ENCODE peak calls at places on chromosome X, in five cellular contexts. One of them, this sample, is unnamed. For H3K4me1, the result is how much of the 10 kb centered on the place peaks cover.

GRCh38 chrX:41236629-41237028 is 97.3 kb upstream of the DDX3X start:
- DNase-seq in fibroblast of lung: no peak
- DNase-seq in breast epithelium: no peak
- DNase-seq in PC-3: no peak
- DNase-seq in cardiac muscle cell: no peak
- DNase-seq in this sample: no peak

GRCh38 chrX:135572436-135572835 is 52.0 kb downstream of the INTS6L start:
- DNase-seq in PC-3: no peak
- DNase-seq in cardiac muscle cell: peak
- DNase-seq in fibroblast of lung: peak
- DNase-seq in breast epithelium: no peak
- DNase-seq in this sample: no peak

GRCh38 chrX:22249371-22249770 is 23.3 kb upstream of the CBLL2 start:
- DNase-seq in PC-3: no peak
- DNase-seq in cardiac muscle cell: no peak
- DNase-seq in fibroblast of lung: no peak
- DNase-seq in breast epithelium: no peak
- DNase-seq in this sample: no peak

GRCh38 chrX:132209527-132209926 is 9.7 kb downstream of the RAP2C start:
- DNase-seq in cardiac muscle cell: peak
- DNase-seq in fibroblast of lung: peak
- DNase-seq in breast epithelium: no peak
- DNase-seq in PC-3: no peak
- DNase-seq in this sample: no peak

GRCh38 chrX:36334508-36335015 is 415.0 kb downstream of the CFAP47 start:
- DNase-seq in cardiac muscle cell: no peak
- DNase-seq in fibroblast of lung: no peak
- DNase-seq in PC-3: peak
- DNase-seq in breast epithelium: no peak
- DNase-seq in this sample: no peak

GRCh38 chrX:130097507-130098201 is 12.6 kb downstream of the ELF4 start:
- DNase-seq in breast epithelium: no peak
- DNase-seq in PC-3: no peak
- DNase-seq in cardiac muscle cell: no peak
- DNase-seq in fibroblast of lung: no peak
- DNase-seq in this sample: no peak

GRCh38 chrX:19334945-19335626 is 8.6 kb upstream of the PDHA1 start:
- DNase-seq in breast epithelium: no peak
- DNase-seq in PC-3: peak
- DNase-seq in fibroblast of lung: peak
- DNase-seq in cardiac muscle cell: peak
- DNase-seq in this sample: no peak

GRCh38 chrX:107117993-107118321 is 665 bp downstream of the RBM41 start:
- DNase-seq in breast epithelium: no peak
- DNase-seq in fibroblast of lung: peak
- DNase-seq in cardiac muscle cell: peak
- DNase-seq in PC-3: no peak
- DNase-seq in this sample: no peak

GRCh38 chrX:20322887-20323286 is 56.2 kb upstream of the RPS6KA3 start:
- DNase-seq in PC-3: no peak
- DNase-seq in cardiac muscle cell: no peak
- DNase-seq in fibroblast of lung: no peak
- DNase-seq in breast epithelium: no peak
- DNase-seq in this sample: no peak

GRCh38 chrX:82813671-82814078 is 694.4 kb upstream of the POU3F4 start:
- DNase-seq in fibroblast of lung: peak
- DNase-seq in PC-3: peak
- DNase-seq in breast epithelium: no peak
- DNase-seq in cardiac muscle cell: peak
- DNase-seq in this sample: no peak

GRCh38 chrX:53048169-53049126 is at the start of gene GPR173:
- DNase-seq in breast epithelium: no peak
- DNase-seq in PC-3: peak
- DNase-seq in cardiac muscle cell: peak
- DNase-seq in fibroblast of lung: peak
- DNase-seq in this sample: no peak

GRCh38 chrX:38351346-38351745 is 1.1 kb upstream of the OTC start:
- DNase-seq in breast epithelium: no peak
- DNase-seq in PC-3: no peak
- DNase-seq in cardiac muscle cell: no peak
- DNase-seq in fibroblast of lung: no peak
- DNase-seq in this sample: no peak

GRCh38 chrX:11558972-11559371 is 106.7 kb downstream of the ARHGAP6 start:
- DNase-seq in fibroblast of lung: no peak
- DNase-seq in cardiac muscle cell: no peak
- DNase-seq in PC-3: peak
- DNase-seq in breast epithelium: no peak
- DNase-seq in this sample: no peak

GRCh38 chrX:22025751-22026150 is 6.4 kb upstream of the PHEX start:
- DNase-seq in fibroblast of lung: no peak
- DNase-seq in cardiac muscle cell: peak
- DNase-seq in PC-3: no peak
- DNase-seq in breast epithelium: no peak
- DNase-seq in this sample: no peak

GRCh38 chrX:137043736-137044135 is 9.9 kb upstream of the GPR101 start:
- DNase-seq in cardiac muscle cell: no peak
- DNase-seq in breast epithelium: no peak
- DNase-seq in PC-3: no peak
- DNase-seq in fibroblast of lung: no peak
- DNase-seq in this sample: no peak

GRCh38 chrX:19842542-19842941 is 44.9 kb downstream of the SH3KBP1 start:
- DNase-seq in fibroblast of lung: no peak
- DNase-seq in PC-3: no peak
- DNase-seq in breast epithelium: no peak
- DNase-seq in cardiac muscle cell: no peak
- DNase-seq in this sample: no peak

GRCh38 chrX:133660356-133660755 is 245.1 kb upstream of the GPC4 start:
- DNase-seq in cardiac muscle cell: peak
- DNase-seq in PC-3: peak
- DNase-seq in breast epithelium: no peak
- DNase-seq in fibroblast of lung: peak
- DNase-seq in this sample: no peak

GRCh38 chrX:119755981-119756533 is 2.3 kb upstream of the SOWAHD start:
- DNase-seq in cardiac muscle cell: no peak
- DNase-seq in fibroblast of lung: peak
- DNase-seq in PC-3: no peak
- DNase-seq in breast epithelium: no peak
- DNase-seq in this sample: no peak

GRCh38 chrX:110143454-110144210 is 140.7 kb downstream of the TMEM164 start:
- DNase-seq in PC-3: no peak
- DNase-seq in fibroblast of lung: no peak
- DNase-seq in cardiac muscle cell: no peak
- DNase-seq in breast epithelium: no peak
- DNase-seq in this sample: no peak

GRCh38 chrX:79287724-79288123 is 79.4 kb downstream of the ITM2A start:
- DNase-seq in breast epithelium: no peak
- DNase-seq in PC-3: no peak
- DNase-seq in fibroblast of lung: no peak
- DNase-seq in cardiac muscle cell: no peak
- DNase-seq in this sample: no peak

GRCh38 chrX:33741807-33742206 is 390.3 kb downstream of the FAM47A start:
- DNase-seq in breast epithelium: no peak
- DNase-seq in cardiac muscle cell: no peak
- DNase-seq in fibroblast of lung: no peak
- DNase-seq in PC-3: no peak
- DNase-seq in this sample: no peak

GRCh38 chrX:19195243-19195610 is 73.0 kb upstream of the ADGRG2 start:
- DNase-seq in fibroblast of lung: no peak
- DNase-seq in cardiac muscle cell: no peak
- DNase-seq in breast epithelium: no peak
- DNase-seq in PC-3: no peak
- DNase-seq in this sample: no peak

GRCh38 chrX:28120076-28120475 is 138.8 kb upstream of the DCAF8L1 start:
- DNase-seq in cardiac muscle cell: peak
- DNase-seq in fibroblast of lung: no peak
- DNase-seq in PC-3: peak
- DNase-seq in breast epithelium: no peak
- DNase-seq in this sample: no peak

GRCh38 chrX:23720117-23720677 is 22.9 kb downstream of the ACOT9 start:
- DNase-seq in cardiac muscle cell: no peak
- DNase-seq in breast epithelium: no peak
- DNase-seq in PC-3: no peak
- DNase-seq in fibroblast of lung: no peak
- DNase-seq in this sample: no peak

GRCh38 chrX:86455495-86455894 is 307.2 kb downstream of the DACH2 start:
- DNase-seq in fibroblast of lung: peak
- DNase-seq in breast epithelium: no peak
- DNase-seq in cardiac muscle cell: no peak
- DNase-seq in PC-3: no peak
- DNase-seq in this sample: no peak

GRCh38 chrX:127574829-127575228 is 477.4 kb downstream of the ACTRT1 start:
- DNase-seq in breast epithelium: no peak
- DNase-seq in PC-3: no peak
- DNase-seq in fibroblast of lung: no peak
- DNase-seq in cardiac muscle cell: no peak
- DNase-seq in this sample: no peak

GRCh38 chrX:70479970-70480659 is 35.5 kb downstream of the DLG3 start:
- DNase-seq in PC-3: peak
- DNase-seq in breast epithelium: no peak
- DNase-seq in cardiac muscle cell: peak
- DNase-seq in fibroblast of lung: peak
- DNase-seq in this sample: no peak

GRCh38 chrX:576904-577303 is 53.7 kb upstream of the SHOX start:
- DNase-seq in fibroblast of lung: no peak
- DNase-seq in PC-3: no peak
- DNase-seq in breast epithelium: no peak
- DNase-seq in cardiac muscle cell: no peak
- DNase-seq in this sample: no peak

GRCh38 chrX:103393487-103393886 is 17.1 kb downstream of the BEX3 start:
- DNase-seq in fibroblast of lung: no peak
- DNase-seq in PC-3: no peak
- DNase-seq in breast epithelium: no peak
- DNase-seq in cardiac muscle cell: no peak
- DNase-seq in this sample: no peak

GRCh38 chrX:71251456-71251973 is 2.4 kb downstream of the ZMYM3 start:
- DNase-seq in cardiac muscle cell: no peak
- DNase-seq in fibroblast of lung: no peak
- DNase-seq in breast epithelium: no peak
- DNase-seq in PC-3: no peak
- DNase-seq in this sample: no peak

GRCh38 chrX:107677501-107677901 is 49.2 kb downstream of the PRPS1 start:
- DNase-seq in cardiac muscle cell: peak
- DNase-seq in PC-3: peak
- DNase-seq in fibroblast of lung: peak
- DNase-seq in breast epithelium: no peak
- DNase-seq in this sample: no peak

GRCh38 chrX:8049827-8050226 is 121.2 kb downstream of the VCX2 start:
- DNase-seq in fibroblast of lung: peak
- DNase-seq in cardiac muscle cell: peak
- DNase-seq in PC-3: peak
- DNase-seq in breast epithelium: no peak
- DNase-seq in this sample: no peak

GRCh38 chrX:85922821-85923220 is 124.5 kb downstream of the CHM start:
- DNase-seq in fibroblast of lung: peak
- DNase-seq in PC-3: peak
- DNase-seq in cardiac muscle cell: peak
- DNase-seq in breast epithelium: no peak
- DNase-seq in this sample: no peak

GRCh38 chrX:40809210-40809609 is 73.9 kb upstream of the MED14 start:
- DNase-seq in cardiac muscle cell: no peak
- DNase-seq in breast epithelium: no peak
- DNase-seq in PC-3: peak
- DNase-seq in fibroblast of lung: peak
- DNase-seq in this sample: no peak

GRCh38 chrX:12441376-12442128 is 303.3 kb downstream of the FRMPD4 start:
- DNase-seq in cardiac muscle cell: peak
- DNase-seq in breast epithelium: no peak
- DNase-seq in PC-3: peak
- DNase-seq in fibroblast of lung: peak
- DNase-seq in this sample: no peak

GRCh38 chrX:115233497-115234219 is at the start of gene LRCH2:
- DNase-seq in breast epithelium: no peak
- DNase-seq in fibroblast of lung: no peak
- DNase-seq in PC-3: no peak
- DNase-seq in cardiac muscle cell: peak
- DNase-seq in this sample: no peak

GRCh38 chrX:115232933-115233496 is 881 bp downstream of the LRCH2 start:
- DNase-seq in cardiac muscle cell: peak
- DNase-seq in PC-3: no peak
- DNase-seq in fibroblast of lung: no peak
- DNase-seq in breast epithelium: no peak
- DNase-seq in this sample: no peak

GRCh38 chrX:115229337-115229991 is 4.4 kb downstream of the LRCH2 start:
- DNase-seq in cardiac muscle cell: no peak
- DNase-seq in PC-3: no peak
- DNase-seq in fibroblast of lung: no peak
- DNase-seq in breast epithelium: no peak
- DNase-seq in this sample: no peak

GRCh38 chrX:115234220-115234557 is 293 bp upstream of the LRCH2 start:
- DNase-seq in PC-3: no peak
- DNase-seq in breast epithelium: no peak
- DNase-seq in fibroblast of lung: peak
- DNase-seq in cardiac muscle cell: no peak
- DNase-seq in this sample: no peak
- H3K4me3 ChIP-seq in PC-3: no peak
- H3K4me3 ChIP-seq in breast epithelium: peak
- H3K4me3 ChIP-seq in fibroblast of lung: peak
- H3K4me3 ChIP-seq in cardiac muscle cell: peak
- H3K4me3 ChIP-seq in this sample: peak

GRCh38 chrX:139932077-139932900 is 564 bp downstream of the ATP11C start:
- DNase-seq in PC-3: peak
- DNase-seq in fibroblast of lung: peak
- DNase-seq in breast epithelium: peak
- DNase-seq in cardiac muscle cell: peak
- DNase-seq in this sample: no peak

GRCh38 chrX:139930923-139931645 is 1.8 kb downstream of the ATP11C start:
- DNase-seq in PC-3: peak
- DNase-seq in fibroblast of lung: no peak
- DNase-seq in breast epithelium: no peak
- DNase-seq in cardiac muscle cell: peak
- DNase-seq in this sample: no peak

GRCh38 chrX:139931646-139932076 is 1.2 kb downstream of the ATP11C start:
- DNase-seq in PC-3: no peak
- DNase-seq in cardiac muscle cell: no peak
- DNase-seq in fibroblast of lung: no peak
- DNase-seq in breast epithelium: no peak
- DNase-seq in this sample: no peak

GRCh38 chrX:139933904-139934303 is 1.1 kb upstream of the ATP11C start:
- DNase-seq in cardiac muscle cell: no peak
- DNase-seq in breast epithelium: no peak
- DNase-seq in fibroblast of lung: no peak
- DNase-seq in PC-3: no peak
- DNase-seq in this sample: no peak

GRCh38 chrX:139932901-139933796 is at the start of gene ATP11C:
- DNase-seq in fibroblast of lung: peak
- DNase-seq in cardiac muscle cell: peak
- DNase-seq in breast epithelium: peak
- DNase-seq in PC-3: peak
- DNase-seq in this sample: peak
- TF ChIP-seq CTCF in fibroblast of lung: no peak
- TF ChIP-seq CTCF in cardiac muscle cell: no peak
- TF ChIP-seq CTCF in breast epithelium: no peak
- TF ChIP-seq CTCF in PC-3: no peak
- TF ChIP-seq CTCF in this sample: no peak

GRCh38 chrX:46750829-46751228 is 8.1 kb downstream of the SLC9A7 start:
- DNase-seq in PC-3: peak
- DNase-seq in fibroblast of lung: no peak
- DNase-seq in breast epithelium: no peak
- DNase-seq in cardiac muscle cell: no peak
- DNase-seq in this sample: no peak
- H3K4me1 ChIP-seq in PC-3: under half
- H3K4me1 ChIP-seq in fibroblast of lung: under half
- H3K4me1 ChIP-seq in breast epithelium: under half
- H3K4me1 ChIP-seq in cardiac muscle cell: under half
- H3K4me1 ChIP-seq in this sample: under half

GRCh38 chrX:34764842-34765241 is 107.8 kb upstream of the TMEM47 start:
- DNase-seq in cardiac muscle cell: no peak
- DNase-seq in fibroblast of lung: no peak
- DNase-seq in PC-3: peak
- DNase-seq in breast epithelium: no peak
- DNase-seq in this sample: no peak
- H3K4me3 ChIP-seq in cardiac muscle cell: no peak
- H3K4me3 ChIP-seq in fibroblast of lung: no peak
- H3K4me3 ChIP-seq in PC-3: no peak
- H3K4me3 ChIP-seq in breast epithelium: no peak
- H3K4me3 ChIP-seq in this sample: no peak